ENCODE peak calls at places on chromosomes 7 and 10, in ten cellular contexts. W is CD8-positive, alpha-beta T cell; N is hepatocyte; H is stomach; R is endodermal cell; D is Peyer's patch; J is ascending aorta; Y is left lung; T is sigmoid colon; U is WERI-Rb-1. C is an unnamed sample.

GRCh38 chr10:78419481-78420265 is 386.0 kb downstream of the RPS24 start:
- DNase-seq in W (no peak), N (no peak), H (peak), R (peak), D (peak), J (peak), Y (no peak), T (peak), U (peak), C (no peak)

GRCh38 chr10:70695241-70696030 is 23.1 kb downstream of the ADAMTS14 start:
- DNase-seq in W (no peak), N (no peak), H (no peak), R (no peak), D (no peak), J (no peak), Y (no peak), T (no peak), U (no peak), C (no peak)

GRCh38 chr7:39624935-39625694 is 1.7 kb downstream of the RALA start:
- DNase-seq in W (no peak), N (no peak), H (no peak), R (no peak), D (no peak), J (no peak), Y (no peak), T (no peak), U (no peak), C (no peak)

GRCh38 chr10:53886325-53887300 is 914.4 kb downstream of the PCDH15 start:
- DNase-seq in W (no peak), N (peak), H (no peak), R (no peak), D (no peak), J (no peak), Y (no peak), T (no peak), U (no peak), C (no peak)

GRCh38 chr7:158114056-158114850 is 473.4 kb downstream of the PTPRN2 start:
- DNase-seq in W (no peak), N (no peak), H (peak), R (peak), D (no peak), J (no peak), Y (peak), T (no peak), U (no peak), C (no peak)

GRCh38 chr10:54063514-54063913 is 737.5 kb downstream of the PCDH15 start:
- DNase-seq in W (no peak), N (no peak), H (no peak), R (no peak), D (no peak), J (no peak), Y (peak), T (no peak), U (no peak), C (no peak)

GRCh38 chr7:155348806-155349205 is 51.1 kb downstream of the INSIG1 start:
- DNase-seq in W (no peak), N (no peak), H (no peak), R (no peak), D (no peak), J (no peak), Y (peak), T (no peak), U (no peak), C (no peak)

GRCh38 chr10:97961979-97962378 is 68.4 kb downstream of the CRTAC1 start:
- DNase-seq in W (no peak), N (no peak), H (peak), R (no peak), D (no peak), J (no peak), Y (no peak), T (no peak), U (no peak), C (no peak)

GRCh38 chr7:90165724-90166123 is 11.5 kb downstream of the STEAP1 start:
- DNase-seq in W (no peak), N (peak), H (peak), R (no peak), D (no peak), J (no peak), Y (no peak), T (no peak), U (no peak), C (no peak)

GRCh38 chr7:91519241-91520200 is 255.3 kb downstream of the FZD1 start:
- DNase-seq in W (no peak), N (no peak), H (no peak), R (no peak), D (no peak), J (no peak), Y (no peak), T (no peak), U (no peak), C (no peak)

GRCh38 chr10:67385089-67385488 is 310.9 kb downstream of the CTNNA3 start:
- DNase-seq in W (no peak), N (no peak), H (no peak), R (no peak), D (no peak), J (no peak), Y (no peak), T (no peak), U (no peak), C (no peak)

GRCh38 chr7:93044147-93044810 is 73.5 kb downstream of the SAMD9 start:
- DNase-seq in W (no peak), N (no peak), H (no peak), R (peak), D (no peak), J (no peak), Y (no peak), T (no peak), U (no peak), C (peak)

GRCh38 chr7:104106106-104106505 is 101.7 kb downstream of the ORC5 start:
- DNase-seq in W (no peak), N (no peak), H (no peak), R (no peak), D (no peak), J (no peak), Y (no peak), T (no peak), U (no peak), C (no peak)

GRCh38 chr7:157875230-157876179 is 538.7 kb downstream of the DNAJB6 start:
- DNase-seq in W (peak), N (peak), H (peak), R (peak), D (no peak), J (no peak), Y (peak), T (no peak), U (peak), C (no peak)

GRCh38 chr7:140212100-140212881 is 35.5 kb upstream of the KDM7A start:
- DNase-seq in W (no peak), N (no peak), H (peak), R (no peak), D (peak), J (no peak), Y (no peak), T (no peak), U (no peak), C (no peak)

GRCh38 chr7:371119-371778 is 81.3 kb downstream of the FOXL3 start:
- DNase-seq in W (no peak), N (peak), H (peak), R (no peak), D (peak), J (peak), Y (peak), T (peak), U (no peak), C (no peak)

GRCh38 chr10:18610517-18610916 is 40.9 kb downstream of the NSUN6 start:
- DNase-seq in W (no peak), N (peak), H (no peak), R (peak), D (peak), J (no peak), Y (no peak), T (no peak), U (no peak), C (peak)

GRCh38 chr7:50782376-50783208 is at the start of gene GRB10:
- DNase-seq in W (no peak), N (peak), H (no peak), R (peak), D (no peak), J (peak), Y (peak), T (peak), U (no peak), C (no peak)

GRCh38 chr7:109844362-109844761 is 1246.6 kb upstream of the LRRN3 start:
- DNase-seq in W (no peak), N (peak), H (no peak), R (no peak), D (no peak), J (no peak), Y (no peak), T (no peak), U (peak), C (peak)

GRCh38 chr10:64430690-64431323 is 909.6 kb downstream of the REEP3 start:
- DNase-seq in W (no peak), N (peak), H (no peak), R (peak), D (no peak), J (no peak), Y (no peak), T (no peak), U (peak), C (no peak)

GRCh38 chr7:66013938-66014337 is 31.9 kb upstream of the GUSB start:
- DNase-seq in W (no peak), N (peak), H (peak), R (peak), D (peak), J (no peak), Y (no peak), T (no peak), U (peak), C (peak)

GRCh38 chr10:7186387-7187032 is 224.3 kb downstream of the SFMBT2 start:
- DNase-seq in W (no peak), N (no peak), H (no peak), R (no peak), D (no peak), J (no peak), Y (no peak), T (no peak), U (no peak), C (no peak)

GRCh38 chr7:149071641-149072437 is 18.7 kb downstream of the ZNF786 start:
- DNase-seq in W (peak), N (peak), H (no peak), R (peak), D (no peak), J (no peak), Y (peak), T (peak), U (peak), C (no peak)

GRCh38 chr10:86373251-86373650 is 6.7 kb upstream of the GRID1 start:
- DNase-seq in W (no peak), N (no peak), H (no peak), R (peak), D (peak), J (peak), Y (no peak), T (peak), U (no peak), C (no peak)

GRCh38 chr10:115831025-115831424 is 442.0 kb downstream of the GFRA1 start:
- DNase-seq in W (no peak), N (no peak), H (no peak), R (no peak), D (no peak), J (no peak), Y (no peak), T (no peak), U (no peak), C (no peak)

GRCh38 chr7:138661236-138661635 is 39.9 kb downstream of the SVOPL start:
- DNase-seq in W (no peak), N (no peak), H (no peak), R (no peak), D (no peak), J (no peak), Y (no peak), T (no peak), U (no peak), C (no peak)

GRCh38 chr10:224571-224970 is 89.3 kb downstream of the ZMYND11 start:
- DNase-seq in W (no peak), N (no peak), H (no peak), R (no peak), D (no peak), J (no peak), Y (no peak), T (no peak), U (no peak), C (no peak)

GRCh38 chr7:33392143-33392542 is 262.8 kb downstream of the BBS9 start:
- DNase-seq in W (no peak), N (no peak), H (no peak), R (no peak), D (no peak), J (no peak), Y (no peak), T (no peak), U (peak), C (no peak)

GRCh38 chr7:41711283-41712064 is 8.6 kb upstream of the INHBA start:
- DNase-seq in W (no peak), N (peak), H (peak), R (peak), D (peak), J (no peak), Y (no peak), T (no peak), U (peak), C (no peak)

GRCh38 chr10:116996994-116997393 is 8.0 kb downstream of the SHTN1 start:
- DNase-seq in W (no peak), N (no peak), H (no peak), R (no peak), D (no peak), J (no peak), Y (no peak), T (no peak), U (no peak), C (no peak)

GRCh38 chr7:51732951-51733350 is 416.3 kb upstream of the COBL start:
- DNase-seq in W (no peak), N (no peak), H (no peak), R (no peak), D (no peak), J (no peak), Y (no peak), T (no peak), U (peak), C (no peak)

GRCh38 chr10:71542476-71542875 is 145.8 kb downstream of the CDH23 start:
- DNase-seq in W (no peak), N (no peak), H (no peak), R (no peak), D (no peak), J (no peak), Y (no peak), T (no peak), U (no peak), C (no peak)

GRCh38 chr10:112278871-112279270 is 4.3 kb upstream of the TECTB start:
- DNase-seq in W (no peak), N (no peak), H (no peak), R (no peak), D (no peak), J (no peak), Y (no peak), T (no peak), U (no peak), C (no peak)

GRCh38 chr7:12475362-12476063 is 71.8 kb upstream of the VWDE start:
- DNase-seq in W (no peak), N (peak), H (no peak), R (no peak), D (no peak), J (no peak), Y (no peak), T (no peak), U (no peak), C (peak)

GRCh38 chr10:62831346-62831745 is 15.2 kb upstream of the EGR2 start:
- DNase-seq in W (no peak), N (no peak), H (no peak), R (no peak), D (no peak), J (no peak), Y (no peak), T (no peak), U (no peak), C (no peak)

GRCh38 chr7:155471728-155472127 is 13.8 kb downstream of the EN2 start:
- DNase-seq in W (no peak), N (no peak), H (no peak), R (peak), D (no peak), J (no peak), Y (no peak), T (peak), U (no peak), C (no peak)

GRCh38 chr10:13716161-13717071 is 129.7 kb downstream of the PRPF18 start:
- DNase-seq in W (no peak), N (no peak), H (no peak), R (no peak), D (no peak), J (no peak), Y (no peak), T (no peak), U (no peak), C (no peak)

GRCh38 chr10:88314362-88314761 is 268.8 kb downstream of the RNLS start:
- DNase-seq in W (no peak), N (no peak), H (no peak), R (no peak), D (no peak), J (no peak), Y (no peak), T (peak), U (no peak), C (no peak)

GRCh38 chr10:72297281-72297967 is 23.7 kb downstream of the DDIT4 start:
- DNase-seq in W (peak), N (peak), H (peak), R (no peak), D (peak), J (peak), Y (peak), T (peak), U (no peak), C (no peak)

GRCh38 chr10:36003688-36004087 is 361.6 kb upstream of the FZD8 start:
- DNase-seq in W (no peak), N (no peak), H (no peak), R (no peak), D (no peak), J (no peak), Y (peak), T (no peak), U (no peak), C (no peak)
- H3K27ac ChIP-seq in W (no peak), N (no peak), H (no peak), R (no peak), D (no peak), J (no peak), Y (no peak), T (no peak), U (no peak), C (no peak)

DNA sequence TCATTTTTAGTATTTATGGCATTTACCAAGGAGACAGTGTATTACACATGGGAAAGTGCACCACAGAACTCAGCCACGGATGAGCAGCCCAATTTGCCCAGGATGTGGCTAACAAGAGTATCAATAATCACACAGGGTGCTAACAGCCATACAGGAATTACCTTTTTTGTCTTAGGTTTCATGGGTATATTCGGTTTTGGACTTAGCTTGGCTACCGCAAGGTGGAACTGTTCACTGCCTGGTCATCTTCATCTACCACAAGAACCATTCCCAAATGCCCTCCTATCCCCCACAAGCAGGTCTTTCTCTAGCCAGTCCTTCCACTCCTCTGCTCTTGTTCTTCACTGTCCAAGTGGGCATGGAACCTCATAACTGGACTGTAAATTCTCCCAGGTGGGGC is 6.0 kb downstream of the PDLIM1 start:
- DNase-seq in W (no peak), N (no peak), H (no peak), R (no peak), D (no peak), J (no peak), Y (no peak), T (no peak), U (no peak), C (no peak)
- TF ChIP-seq CTCF in W (no peak), N (no peak), H (no peak), R (no peak), D (no peak), J (no peak), Y (no peak), T (no peak), U (no peak), C (no peak)

GRCh38 chr7:132804849-132805485 is 228.7 kb upstream of the PLXNA4 start:
- DNase-seq in W (no peak), N (no peak), H (no peak), R (no peak), D (no peak), J (no peak), Y (no peak), T (no peak), U (no peak), C (no peak)
- H3K27ac ChIP-seq in W (no peak), N (no peak), H (no peak), R (no peak), D (no peak), J (no peak), Y (no peak), T (no peak), U (no peak), C (no peak)

GRCh38 chr10:119602241-119603095 is 5.7 kb upstream of the TIAL1 start:
- DNase-seq in W (peak), N (no peak), H (no peak), R (peak), D (peak), J (no peak), Y (no peak), T (no peak), U (peak), C (no peak)
- TF ChIP-seq CTCF in W (peak), N (peak), H (no peak), R (peak), D (no peak), J (peak), Y (no peak), T (peak), U (peak), C (no peak)

GRCh38 chr7:151440799-151441443 is 980 bp upstream of the CRYGN start:
- DNase-seq in W (no peak), N (no peak), H (no peak), R (no peak), D (no peak), J (no peak), Y (no peak), T (peak), U (no peak), C (no peak)
- H3K27ac ChIP-seq in W (no peak), N (peak), H (peak), R (no peak), D (no peak), J (peak), Y (no peak), T (peak), U (no peak), C (peak)

C was measured in RWPE1.